ENCODE peak calls at places on chromosomes 5 and 9, in ten cellular contexts. One of them, this sample, is unnamed.

GRCh38 chr9:68740561-68740960 is 35.5 kb downstream of the PIP5K1B start:
- DNase-seq in LoVo: peak
- DNase-seq in activated CD8-positive, alpha-beta memory T cell treated with anti-CD3 and anti-CD28 coated beads, Interleukin-2, amount 50 U/mL, for 48 hours: no peak
- DNase-seq in activated T-cell treated with anti-CD3 and anti-CD28 coated beads, Interleukin-2, amount 50 U/mL, for 72 hours: no peak
- DNase-seq in neural progenitor cell: no peak
- DNase-seq in endothelial cell of umbilical vein: no peak
- DNase-seq in Kasumi-1: no peak
- DNase-seq in stimulated activated naive CD8-positive, alpha-beta T cell treated with anti-CD3 and anti-CD28 coated beads, Interleukin-15, Interleukin-2, amounts not matched to agents 100 U/mL and 50 U/mL, for 24 hours: no peak
- DNase-seq in astrocyte of the spinal cord: no peak
- DNase-seq in GM12891: no peak
- DNase-seq in this sample: peak

GRCh38 chr5:125042243-125042887 is 295.9 kb upstream of the ZNF608 start:
- DNase-seq in LoVo: no peak
- DNase-seq in activated CD8-positive, alpha-beta memory T cell treated with anti-CD3 and anti-CD28 coated beads, Interleukin-2, amount 50 U/mL, for 48 hours: no peak
- DNase-seq in activated T-cell treated with anti-CD3 and anti-CD28 coated beads, Interleukin-2, amount 50 U/mL, for 72 hours: no peak
- DNase-seq in neural progenitor cell: no peak
- DNase-seq in endothelial cell of umbilical vein: no peak
- DNase-seq in Kasumi-1: no peak
- DNase-seq in stimulated activated naive CD8-positive, alpha-beta T cell treated with anti-CD3 and anti-CD28 coated beads, Interleukin-15, Interleukin-2, amounts not matched to agents 100 U/mL and 50 U/mL, for 24 hours: no peak
- DNase-seq in astrocyte of the spinal cord: peak
- DNase-seq in GM12891: no peak
- DNase-seq in this sample: no peak

GRCh38 chr5:114909424-114909823 is 260.3 kb downstream of the TRIM36 start:
- DNase-seq in LoVo: no peak
- DNase-seq in activated CD8-positive, alpha-beta memory T cell treated with anti-CD3 and anti-CD28 coated beads, Interleukin-2, amount 50 U/mL, for 48 hours: no peak
- DNase-seq in activated T-cell treated with anti-CD3 and anti-CD28 coated beads, Interleukin-2, amount 50 U/mL, for 72 hours: no peak
- DNase-seq in neural progenitor cell: no peak
- DNase-seq in endothelial cell of umbilical vein: no peak
- DNase-seq in Kasumi-1: no peak
- DNase-seq in stimulated activated naive CD8-positive, alpha-beta T cell treated with anti-CD3 and anti-CD28 coated beads, Interleukin-15, Interleukin-2, amounts not matched to agents 100 U/mL and 50 U/mL, for 24 hours: no peak
- DNase-seq in astrocyte of the spinal cord: no peak
- DNase-seq in GM12891: no peak
- DNase-seq in this sample: no peak

GRCh38 chr5:139401546-139401945 is 2.3 kb downstream of the SPATA24 start:
- DNase-seq in LoVo: no peak
- DNase-seq in activated CD8-positive, alpha-beta memory T cell treated with anti-CD3 and anti-CD28 coated beads, Interleukin-2, amount 50 U/mL, for 48 hours: no peak
- DNase-seq in activated T-cell treated with anti-CD3 and anti-CD28 coated beads, Interleukin-2, amount 50 U/mL, for 72 hours: no peak
- DNase-seq in neural progenitor cell: no peak
- DNase-seq in endothelial cell of umbilical vein: no peak
- DNase-seq in Kasumi-1: no peak
- DNase-seq in stimulated activated naive CD8-positive, alpha-beta T cell treated with anti-CD3 and anti-CD28 coated beads, Interleukin-15, Interleukin-2, amounts not matched to agents 100 U/mL and 50 U/mL, for 24 hours: no peak
- DNase-seq in astrocyte of the spinal cord: no peak
- DNase-seq in GM12891: no peak
- DNase-seq in this sample: no peak

GRCh38 chr9:37121881-37122280 is 1.5 kb downstream of the ZCCHC7 start:
- DNase-seq in LoVo: no peak
- DNase-seq in activated CD8-positive, alpha-beta memory T cell treated with anti-CD3 and anti-CD28 coated beads, Interleukin-2, amount 50 U/mL, for 48 hours: no peak
- DNase-seq in activated T-cell treated with anti-CD3 and anti-CD28 coated beads, Interleukin-2, amount 50 U/mL, for 72 hours: no peak
- DNase-seq in neural progenitor cell: no peak
- DNase-seq in endothelial cell of umbilical vein: peak
- DNase-seq in Kasumi-1: no peak
- DNase-seq in stimulated activated naive CD8-positive, alpha-beta T cell treated with anti-CD3 and anti-CD28 coated beads, Interleukin-15, Interleukin-2, amounts not matched to agents 100 U/mL and 50 U/mL, for 24 hours: no peak
- DNase-seq in astrocyte of the spinal cord: no peak
- DNase-seq in GM12891: no peak
- DNase-seq in this sample: no peak

GRCh38 chr9:133792721-133793470 is 54.7 kb upstream of the SARDH start:
- DNase-seq in LoVo: peak
- DNase-seq in activated CD8-positive, alpha-beta memory T cell treated with anti-CD3 and anti-CD28 coated beads, Interleukin-2, amount 50 U/mL, for 48 hours: peak
- DNase-seq in activated T-cell treated with anti-CD3 and anti-CD28 coated beads, Interleukin-2, amount 50 U/mL, for 72 hours: peak
- DNase-seq in neural progenitor cell: peak
- DNase-seq in endothelial cell of umbilical vein: peak
- DNase-seq in Kasumi-1: peak
- DNase-seq in stimulated activated naive CD8-positive, alpha-beta T cell treated with anti-CD3 and anti-CD28 coated beads, Interleukin-15, Interleukin-2, amounts not matched to agents 100 U/mL and 50 U/mL, for 24 hours: peak
- DNase-seq in astrocyte of the spinal cord: peak
- DNase-seq in GM12891: peak
- DNase-seq in this sample: peak

GRCh38 chr9:131951905-131952304 is 127.8 kb downstream of the MED27 start:
- DNase-seq in LoVo: no peak
- DNase-seq in activated CD8-positive, alpha-beta memory T cell treated with anti-CD3 and anti-CD28 coated beads, Interleukin-2, amount 50 U/mL, for 48 hours: no peak
- DNase-seq in activated T-cell treated with anti-CD3 and anti-CD28 coated beads, Interleukin-2, amount 50 U/mL, for 72 hours: no peak
- DNase-seq in neural progenitor cell: peak
- DNase-seq in endothelial cell of umbilical vein: peak
- DNase-seq in Kasumi-1: no peak
- DNase-seq in stimulated activated naive CD8-positive, alpha-beta T cell treated with anti-CD3 and anti-CD28 coated beads, Interleukin-15, Interleukin-2, amounts not matched to agents 100 U/mL and 50 U/mL, for 24 hours: no peak
- DNase-seq in astrocyte of the spinal cord: peak
- DNase-seq in GM12891: no peak
- DNase-seq in this sample: no peak

GRCh38 chr5:42718591-42718990 is 38.0 kb upstream of the CCDC152 start:
- DNase-seq in LoVo: no peak
- DNase-seq in activated CD8-positive, alpha-beta memory T cell treated with anti-CD3 and anti-CD28 coated beads, Interleukin-2, amount 50 U/mL, for 48 hours: no peak
- DNase-seq in activated T-cell treated with anti-CD3 and anti-CD28 coated beads, Interleukin-2, amount 50 U/mL, for 72 hours: peak
- DNase-seq in neural progenitor cell: no peak
- DNase-seq in endothelial cell of umbilical vein: no peak
- DNase-seq in Kasumi-1: peak
- DNase-seq in stimulated activated naive CD8-positive, alpha-beta T cell treated with anti-CD3 and anti-CD28 coated beads, Interleukin-15, Interleukin-2, amounts not matched to agents 100 U/mL and 50 U/mL, for 24 hours: peak
- DNase-seq in astrocyte of the spinal cord: peak
- DNase-seq in GM12891: peak
- DNase-seq in this sample: no peak

GRCh38 chr5:173010547-173011464 is 27.2 kb downstream of the ATP6V0E1 start:
- DNase-seq in LoVo: no peak
- DNase-seq in activated CD8-positive, alpha-beta memory T cell treated with anti-CD3 and anti-CD28 coated beads, Interleukin-2, amount 50 U/mL, for 48 hours: peak
- DNase-seq in activated T-cell treated with anti-CD3 and anti-CD28 coated beads, Interleukin-2, amount 50 U/mL, for 72 hours: no peak
- DNase-seq in neural progenitor cell: peak
- DNase-seq in endothelial cell of umbilical vein: peak
- DNase-seq in Kasumi-1: no peak
- DNase-seq in stimulated activated naive CD8-positive, alpha-beta T cell treated with anti-CD3 and anti-CD28 coated beads, Interleukin-15, Interleukin-2, amounts not matched to agents 100 U/mL and 50 U/mL, for 24 hours: no peak
- DNase-seq in astrocyte of the spinal cord: no peak
- DNase-seq in GM12891: no peak
- DNase-seq in this sample: peak

GRCh38 chr5:177545487-177546261 is 8.7 kb downstream of the FAM193B start:
- DNase-seq in LoVo: no peak
- DNase-seq in activated CD8-positive, alpha-beta memory T cell treated with anti-CD3 and anti-CD28 coated beads, Interleukin-2, amount 50 U/mL, for 48 hours: no peak
- DNase-seq in activated T-cell treated with anti-CD3 and anti-CD28 coated beads, Interleukin-2, amount 50 U/mL, for 72 hours: no peak
- DNase-seq in neural progenitor cell: no peak
- DNase-seq in endothelial cell of umbilical vein: no peak
- DNase-seq in Kasumi-1: no peak
- DNase-seq in stimulated activated naive CD8-positive, alpha-beta T cell treated with anti-CD3 and anti-CD28 coated beads, Interleukin-15, Interleukin-2, amounts not matched to agents 100 U/mL and 50 U/mL, for 24 hours: no peak
- DNase-seq in astrocyte of the spinal cord: no peak
- DNase-seq in GM12891: no peak
- DNase-seq in this sample: peak

GRCh38 chr5:177098103-177098771 is 11.5 kb downstream of the FGFR4 start:
- DNase-seq in LoVo: no peak
- DNase-seq in activated CD8-positive, alpha-beta memory T cell treated with anti-CD3 and anti-CD28 coated beads, Interleukin-2, amount 50 U/mL, for 48 hours: no peak
- DNase-seq in activated T-cell treated with anti-CD3 and anti-CD28 coated beads, Interleukin-2, amount 50 U/mL, for 72 hours: no peak
- DNase-seq in neural progenitor cell: no peak
- DNase-seq in endothelial cell of umbilical vein: no peak
- DNase-seq in Kasumi-1: no peak
- DNase-seq in stimulated activated naive CD8-positive, alpha-beta T cell treated with anti-CD3 and anti-CD28 coated beads, Interleukin-15, Interleukin-2, amounts not matched to agents 100 U/mL and 50 U/mL, for 24 hours: no peak
- DNase-seq in astrocyte of the spinal cord: peak
- DNase-seq in GM12891: no peak
- DNase-seq in this sample: peak

GRCh38 chr5:94395468-94395867 is 222.9 kb downstream of the KIAA0825 start:
- DNase-seq in LoVo: no peak
- DNase-seq in activated CD8-positive, alpha-beta memory T cell treated with anti-CD3 and anti-CD28 coated beads, Interleukin-2, amount 50 U/mL, for 48 hours: no peak
- DNase-seq in activated T-cell treated with anti-CD3 and anti-CD28 coated beads, Interleukin-2, amount 50 U/mL, for 72 hours: no peak
- DNase-seq in neural progenitor cell: no peak
- DNase-seq in endothelial cell of umbilical vein: no peak
- DNase-seq in Kasumi-1: no peak
- DNase-seq in stimulated activated naive CD8-positive, alpha-beta T cell treated with anti-CD3 and anti-CD28 coated beads, Interleukin-15, Interleukin-2, amounts not matched to agents 100 U/mL and 50 U/mL, for 24 hours: no peak
- DNase-seq in astrocyte of the spinal cord: no peak
- DNase-seq in GM12891: no peak
- DNase-seq in this sample: no peak

GRCh38 chr5:134055015-134055414 is 50.2 kb upstream of the VDAC1 start:
- DNase-seq in LoVo: no peak
- DNase-seq in activated CD8-positive, alpha-beta memory T cell treated with anti-CD3 and anti-CD28 coated beads, Interleukin-2, amount 50 U/mL, for 48 hours: no peak
- DNase-seq in activated T-cell treated with anti-CD3 and anti-CD28 coated beads, Interleukin-2, amount 50 U/mL, for 72 hours: no peak
- DNase-seq in neural progenitor cell: no peak
- DNase-seq in endothelial cell of umbilical vein: no peak
- DNase-seq in Kasumi-1: no peak
- DNase-seq in stimulated activated naive CD8-positive, alpha-beta T cell treated with anti-CD3 and anti-CD28 coated beads, Interleukin-15, Interleukin-2, amounts not matched to agents 100 U/mL and 50 U/mL, for 24 hours: no peak
- DNase-seq in astrocyte of the spinal cord: no peak
- DNase-seq in GM12891: no peak
- DNase-seq in this sample: no peak

GRCh38 chr9:114348906-114349482 is 19.3 kb downstream of the ORM2 start:
- DNase-seq in LoVo: peak
- DNase-seq in activated CD8-positive, alpha-beta memory T cell treated with anti-CD3 and anti-CD28 coated beads, Interleukin-2, amount 50 U/mL, for 48 hours: peak
- DNase-seq in activated T-cell treated with anti-CD3 and anti-CD28 coated beads, Interleukin-2, amount 50 U/mL, for 72 hours: peak
- DNase-seq in neural progenitor cell: peak
- DNase-seq in endothelial cell of umbilical vein: peak
- DNase-seq in Kasumi-1: peak
- DNase-seq in stimulated activated naive CD8-positive, alpha-beta T cell treated with anti-CD3 and anti-CD28 coated beads, Interleukin-15, Interleukin-2, amounts not matched to agents 100 U/mL and 50 U/mL, for 24 hours: peak
- DNase-seq in astrocyte of the spinal cord: peak
- DNase-seq in GM12891: peak
- DNase-seq in this sample: peak

GRCh38 chr9:115810166-115810565 is 343.4 kb upstream of the PAPPA start:
- DNase-seq in LoVo: no peak
- DNase-seq in activated CD8-positive, alpha-beta memory T cell treated with anti-CD3 and anti-CD28 coated beads, Interleukin-2, amount 50 U/mL, for 48 hours: no peak
- DNase-seq in activated T-cell treated with anti-CD3 and anti-CD28 coated beads, Interleukin-2, amount 50 U/mL, for 72 hours: no peak
- DNase-seq in neural progenitor cell: no peak
- DNase-seq in endothelial cell of umbilical vein: no peak
- DNase-seq in Kasumi-1: no peak
- DNase-seq in stimulated activated naive CD8-positive, alpha-beta T cell treated with anti-CD3 and anti-CD28 coated beads, Interleukin-15, Interleukin-2, amounts not matched to agents 100 U/mL and 50 U/mL, for 24 hours: no peak
- DNase-seq in astrocyte of the spinal cord: no peak
- DNase-seq in GM12891: no peak
- DNase-seq in this sample: no peak

GRCh38 chr5:157857821-157858526 is 971 bp downstream of the CLINT1 start:
- DNase-seq in LoVo: peak
- DNase-seq in activated CD8-positive, alpha-beta memory T cell treated with anti-CD3 and anti-CD28 coated beads, Interleukin-2, amount 50 U/mL, for 48 hours: no peak
- DNase-seq in activated T-cell treated with anti-CD3 and anti-CD28 coated beads, Interleukin-2, amount 50 U/mL, for 72 hours: peak
- DNase-seq in neural progenitor cell: no peak
- DNase-seq in endothelial cell of umbilical vein: peak
- DNase-seq in Kasumi-1: peak
- DNase-seq in stimulated activated naive CD8-positive, alpha-beta T cell treated with anti-CD3 and anti-CD28 coated beads, Interleukin-15, Interleukin-2, amounts not matched to agents 100 U/mL and 50 U/mL, for 24 hours: no peak
- DNase-seq in astrocyte of the spinal cord: peak
- DNase-seq in GM12891: no peak
- DNase-seq in this sample: no peak

GRCh38 chr9:12759767-12760166 is 15.1 kb upstream of the LURAP1L start:
- DNase-seq in LoVo: no peak
- DNase-seq in activated CD8-positive, alpha-beta memory T cell treated with anti-CD3 and anti-CD28 coated beads, Interleukin-2, amount 50 U/mL, for 48 hours: no peak
- DNase-seq in activated T-cell treated with anti-CD3 and anti-CD28 coated beads, Interleukin-2, amount 50 U/mL, for 72 hours: no peak
- DNase-seq in neural progenitor cell: no peak
- DNase-seq in endothelial cell of umbilical vein: no peak
- DNase-seq in Kasumi-1: no peak
- DNase-seq in stimulated activated naive CD8-positive, alpha-beta T cell treated with anti-CD3 and anti-CD28 coated beads, Interleukin-15, Interleukin-2, amounts not matched to agents 100 U/mL and 50 U/mL, for 24 hours: no peak
- DNase-seq in astrocyte of the spinal cord: peak
- DNase-seq in GM12891: no peak
- DNase-seq in this sample: no peak

GRCh38 chr9:124140941-124141568 is 116.7 kb upstream of the NEK6 start:
- DNase-seq in LoVo: no peak
- DNase-seq in activated CD8-positive, alpha-beta memory T cell treated with anti-CD3 and anti-CD28 coated beads, Interleukin-2, amount 50 U/mL, for 48 hours: no peak
- DNase-seq in activated T-cell treated with anti-CD3 and anti-CD28 coated beads, Interleukin-2, amount 50 U/mL, for 72 hours: no peak
- DNase-seq in neural progenitor cell: no peak
- DNase-seq in endothelial cell of umbilical vein: no peak
- DNase-seq in Kasumi-1: no peak
- DNase-seq in stimulated activated naive CD8-positive, alpha-beta T cell treated with anti-CD3 and anti-CD28 coated beads, Interleukin-15, Interleukin-2, amounts not matched to agents 100 U/mL and 50 U/mL, for 24 hours: no peak
- DNase-seq in astrocyte of the spinal cord: no peak
- DNase-seq in GM12891: no peak
- DNase-seq in this sample: no peak

GRCh38 chr5:115571441-115571878 is 26.9 kb upstream of the FEM1C start:
- DNase-seq in LoVo: no peak
- DNase-seq in activated CD8-positive, alpha-beta memory T cell treated with anti-CD3 and anti-CD28 coated beads, Interleukin-2, amount 50 U/mL, for 48 hours: no peak
- DNase-seq in activated T-cell treated with anti-CD3 and anti-CD28 coated beads, Interleukin-2, amount 50 U/mL, for 72 hours: no peak
- DNase-seq in neural progenitor cell: peak
- DNase-seq in endothelial cell of umbilical vein: peak
- DNase-seq in Kasumi-1: no peak
- DNase-seq in stimulated activated naive CD8-positive, alpha-beta T cell treated with anti-CD3 and anti-CD28 coated beads, Interleukin-15, Interleukin-2, amounts not matched to agents 100 U/mL and 50 U/mL, for 24 hours: no peak
- DNase-seq in astrocyte of the spinal cord: peak
- DNase-seq in GM12891: no peak
- DNase-seq in this sample: no peak

GRCh38 chr5:62717211-62717927 is 138.8 kb downstream of the LRRC70 start:
- DNase-seq in LoVo: no peak
- DNase-seq in activated CD8-positive, alpha-beta memory T cell treated with anti-CD3 and anti-CD28 coated beads, Interleukin-2, amount 50 U/mL, for 48 hours: no peak
- DNase-seq in activated T-cell treated with anti-CD3 and anti-CD28 coated beads, Interleukin-2, amount 50 U/mL, for 72 hours: no peak
- DNase-seq in neural progenitor cell: no peak
- DNase-seq in endothelial cell of umbilical vein: no peak
- DNase-seq in Kasumi-1: peak
- DNase-seq in stimulated activated naive CD8-positive, alpha-beta T cell treated with anti-CD3 and anti-CD28 coated beads, Interleukin-15, Interleukin-2, amounts not matched to agents 100 U/mL and 50 U/mL, for 24 hours: no peak
- DNase-seq in astrocyte of the spinal cord: no peak
- DNase-seq in GM12891: no peak
- DNase-seq in this sample: no peak

GRCh38 chr5:14687023-14687665 is 22.6 kb downstream of the OTULIN start:
- DNase-seq in LoVo: no peak
- DNase-seq in activated CD8-positive, alpha-beta memory T cell treated with anti-CD3 and anti-CD28 coated beads, Interleukin-2, amount 50 U/mL, for 48 hours: no peak
- DNase-seq in activated T-cell treated with anti-CD3 and anti-CD28 coated beads, Interleukin-2, amount 50 U/mL, for 72 hours: no peak
- DNase-seq in neural progenitor cell: no peak
- DNase-seq in endothelial cell of umbilical vein: no peak
- DNase-seq in Kasumi-1: no peak
- DNase-seq in stimulated activated naive CD8-positive, alpha-beta T cell treated with anti-CD3 and anti-CD28 coated beads, Interleukin-15, Interleukin-2, amounts not matched to agents 100 U/mL and 50 U/mL, for 24 hours: no peak
- DNase-seq in astrocyte of the spinal cord: peak
- DNase-seq in GM12891: no peak
- DNase-seq in this sample: no peak

GRCh38 chr5:86979801-86980510 is 287.7 kb upstream of the RASA1 start:
- DNase-seq in LoVo: peak
- DNase-seq in activated CD8-positive, alpha-beta memory T cell treated with anti-CD3 and anti-CD28 coated beads, Interleukin-2, amount 50 U/mL, for 48 hours: no peak
- DNase-seq in activated T-cell treated with anti-CD3 and anti-CD28 coated beads, Interleukin-2, amount 50 U/mL, for 72 hours: no peak
- DNase-seq in neural progenitor cell: no peak
- DNase-seq in endothelial cell of umbilical vein: peak
- DNase-seq in Kasumi-1: peak
- DNase-seq in stimulated activated naive CD8-positive, alpha-beta T cell treated with anti-CD3 and anti-CD28 coated beads, Interleukin-15, Interleukin-2, amounts not matched to agents 100 U/mL and 50 U/mL, for 24 hours: no peak
- DNase-seq in astrocyte of the spinal cord: peak
- DNase-seq in GM12891: no peak
- DNase-seq in this sample: no peak

GRCh38 chr5:125679522-125679921 is 743.7 kb upstream of the GRAMD2B start:
- DNase-seq in LoVo: no peak
- DNase-seq in activated CD8-positive, alpha-beta memory T cell treated with anti-CD3 and anti-CD28 coated beads, Interleukin-2, amount 50 U/mL, for 48 hours: no peak
- DNase-seq in activated T-cell treated with anti-CD3 and anti-CD28 coated beads, Interleukin-2, amount 50 U/mL, for 72 hours: no peak
- DNase-seq in neural progenitor cell: no peak
- DNase-seq in endothelial cell of umbilical vein: no peak
- DNase-seq in Kasumi-1: no peak
- DNase-seq in stimulated activated naive CD8-positive, alpha-beta T cell treated with anti-CD3 and anti-CD28 coated beads, Interleukin-15, Interleukin-2, amounts not matched to agents 100 U/mL and 50 U/mL, for 24 hours: no peak
- DNase-seq in astrocyte of the spinal cord: no peak
- DNase-seq in GM12891: no peak
- DNase-seq in this sample: no peak

GRCh38 chr9:70563437-70564204 is 149.2 kb upstream of the KLF9 start:
- DNase-seq in LoVo: no peak
- DNase-seq in activated CD8-positive, alpha-beta memory T cell treated with anti-CD3 and anti-CD28 coated beads, Interleukin-2, amount 50 U/mL, for 48 hours: no peak
- DNase-seq in activated T-cell treated with anti-CD3 and anti-CD28 coated beads, Interleukin-2, amount 50 U/mL, for 72 hours: peak
- DNase-seq in neural progenitor cell: no peak
- DNase-seq in endothelial cell of umbilical vein: no peak
- DNase-seq in Kasumi-1: peak
- DNase-seq in stimulated activated naive CD8-positive, alpha-beta T cell treated with anti-CD3 and anti-CD28 coated beads, Interleukin-15, Interleukin-2, amounts not matched to agents 100 U/mL and 50 U/mL, for 24 hours: peak
- DNase-seq in astrocyte of the spinal cord: peak
- DNase-seq in GM12891: peak
- DNase-seq in this sample: no peak

GRCh38 chr5:157568717-157569116 is 6.9 kb downstream of the ADAM19 start:
- DNase-seq in LoVo: no peak
- DNase-seq in activated CD8-positive, alpha-beta memory T cell treated with anti-CD3 and anti-CD28 coated beads, Interleukin-2, amount 50 U/mL, for 48 hours: no peak
- DNase-seq in activated T-cell treated with anti-CD3 and anti-CD28 coated beads, Interleukin-2, amount 50 U/mL, for 72 hours: no peak
- DNase-seq in neural progenitor cell: peak
- DNase-seq in endothelial cell of umbilical vein: peak
- DNase-seq in Kasumi-1: no peak
- DNase-seq in stimulated activated naive CD8-positive, alpha-beta T cell treated with anti-CD3 and anti-CD28 coated beads, Interleukin-15, Interleukin-2, amounts not matched to agents 100 U/mL and 50 U/mL, for 24 hours: no peak
- DNase-seq in astrocyte of the spinal cord: no peak
- DNase-seq in GM12891: no peak
- DNase-seq in this sample: no peak

GRCh38 chr9:85223506-85224108 is 518.1 kb downstream of the AGTPBP1 start:
- DNase-seq in LoVo: no peak
- DNase-seq in activated CD8-positive, alpha-beta memory T cell treated with anti-CD3 and anti-CD28 coated beads, Interleukin-2, amount 50 U/mL, for 48 hours: no peak
- DNase-seq in activated T-cell treated with anti-CD3 and anti-CD28 coated beads, Interleukin-2, amount 50 U/mL, for 72 hours: no peak
- DNase-seq in neural progenitor cell: no peak
- DNase-seq in endothelial cell of umbilical vein: no peak
- DNase-seq in Kasumi-1: no peak
- DNase-seq in stimulated activated naive CD8-positive, alpha-beta T cell treated with anti-CD3 and anti-CD28 coated beads, Interleukin-15, Interleukin-2, amounts not matched to agents 100 U/mL and 50 U/mL, for 24 hours: no peak
- DNase-seq in astrocyte of the spinal cord: peak
- DNase-seq in GM12891: no peak
- DNase-seq in this sample: no peak

GRCh38 chr5:5531371-5531770 is 108.9 kb downstream of the ICE1 start:
- DNase-seq in LoVo: no peak
- DNase-seq in activated CD8-positive, alpha-beta memory T cell treated with anti-CD3 and anti-CD28 coated beads, Interleukin-2, amount 50 U/mL, for 48 hours: no peak
- DNase-seq in activated T-cell treated with anti-CD3 and anti-CD28 coated beads, Interleukin-2, amount 50 U/mL, for 72 hours: no peak
- DNase-seq in neural progenitor cell: no peak
- DNase-seq in endothelial cell of umbilical vein: no peak
- DNase-seq in Kasumi-1: no peak
- DNase-seq in stimulated activated naive CD8-positive, alpha-beta T cell treated with anti-CD3 and anti-CD28 coated beads, Interleukin-15, Interleukin-2, amounts not matched to agents 100 U/mL and 50 U/mL, for 24 hours: no peak
- DNase-seq in astrocyte of the spinal cord: no peak
- DNase-seq in GM12891: no peak
- DNase-seq in this sample: no peak

GRCh38 chr5:57414857-57415256 is 67.8 kb downstream of the ACTBL2 start:
- DNase-seq in LoVo: no peak
- DNase-seq in activated CD8-positive, alpha-beta memory T cell treated with anti-CD3 and anti-CD28 coated beads, Interleukin-2, amount 50 U/mL, for 48 hours: no peak
- DNase-seq in activated T-cell treated with anti-CD3 and anti-CD28 coated beads, Interleukin-2, amount 50 U/mL, for 72 hours: no peak
- DNase-seq in neural progenitor cell: no peak
- DNase-seq in endothelial cell of umbilical vein: no peak
- DNase-seq in Kasumi-1: no peak
- DNase-seq in stimulated activated naive CD8-positive, alpha-beta T cell treated with anti-CD3 and anti-CD28 coated beads, Interleukin-15, Interleukin-2, amounts not matched to agents 100 U/mL and 50 U/mL, for 24 hours: no peak
- DNase-seq in astrocyte of the spinal cord: no peak
- DNase-seq in GM12891: no peak
- DNase-seq in this sample: no peak

This sample was measured in mucosa of descending colon.